ENCODE peak calls at places on chromosomes 7 and 10, in six cellular contexts. S is tibial artery, K is Peyer's patch, Y is heart left ventricle, H is cardiac muscle cell, B is thoracic aorta. F is an unnamed sample. For H3K4me1, the result is how much of the 10 kb centered on the place peaks cover.

GRCh38 chr7:134513169-134513752 is 14.1 kb upstream of the AKR1B10 start:
- DNase-seq in Y (peak), K (no peak), H (peak), S (no peak), B (no peak), F (peak)

GRCh38 chr7:92809397-92810241 is 26.8 kb downstream of the CDK6 start:
- DNase-seq in B (peak), S (peak), K (peak), Y (peak), H (peak), F (peak)

GRCh38 chr10:91127341-91128082 is 93.0 kb upstream of the PCGF5 start:
- DNase-seq in S (no peak), K (no peak), B (no peak), Y (no peak), H (peak), F (no peak)

GRCh38 chr10:80493482-80494021 is 39.4 kb downstream of the TSPAN14 start:
- DNase-seq in K (no peak), Y (no peak), S (no peak), H (peak), B (no peak), F (no peak)

GRCh38 chr10:43868952-43869351 is 220.3 kb upstream of the ZNF32 start:
- DNase-seq in K (no peak), Y (no peak), H (no peak), B (no peak), S (no peak), F (no peak)

GRCh38 chr10:1412531-1413189 is 324.7 kb downstream of the ADARB2 start:
- DNase-seq in B (no peak), H (no peak), S (no peak), K (no peak), Y (no peak), F (no peak)

GRCh38 chr7:94642838-94643653 is 12.9 kb downstream of the SGCE start:
- DNase-seq in K (no peak), H (no peak), Y (no peak), S (no peak), B (no peak), F (no peak)

GRCh38 chr10:9060314-9060713 is 1005.8 kb downstream of the GATA3 start:
- DNase-seq in S (no peak), B (no peak), Y (no peak), K (no peak), H (no peak), F (peak)

GRCh38 chr7:75687246-75688088 is 51.3 kb downstream of the HIP1 start:
- DNase-seq in H (no peak), K (no peak), B (no peak), S (no peak), Y (no peak), F (no peak)

GRCh38 chr7:24922099-24922773 is 57.7 kb downstream of the OSBPL3 start:
- DNase-seq in K (no peak), S (no peak), Y (no peak), H (no peak), B (no peak), F (peak)

DNA sequence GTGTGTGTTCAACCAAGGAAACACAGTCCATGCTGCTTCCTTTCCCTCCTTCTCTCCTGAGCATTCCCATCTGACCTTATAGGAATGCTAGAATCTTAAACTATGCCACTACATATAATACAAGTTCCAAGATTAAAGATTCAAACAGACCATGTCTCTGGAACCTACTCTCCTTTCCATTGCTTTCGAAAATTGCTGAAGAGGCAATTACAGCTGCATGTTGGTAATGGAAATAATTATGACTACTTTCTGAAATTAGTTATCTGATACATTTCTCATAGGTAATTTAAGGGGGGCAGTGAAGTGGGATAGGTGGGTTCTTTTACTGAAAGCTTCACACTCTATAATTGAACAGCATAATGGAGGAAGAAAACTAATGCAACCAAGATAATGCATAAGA is 285.9 kb upstream of the YAE1 start:
- DNase-seq in K (no peak), Y (no peak), H (no peak), B (no peak), S (no peak), F (no peak)
- H3K4me1 ChIP-seq in K (under half), Y (under half), H (under half), B (under half), S (under half), F (under half)

GRCh38 chr7:32533313-32534024 is 38.2 kb downstream of the AVL9 start:
- DNase-seq in S (no peak), Y (no peak), K (no peak), B (no peak), H (peak), F (no peak)

GRCh38 chr7:32536016-32536415 is 40.7 kb downstream of the AVL9 start:
- DNase-seq in S (no peak), K (no peak), B (no peak), Y (no peak), H (no peak), F (no peak)

GRCh38 chr7:32535303-32535702 is 40.0 kb downstream of the AVL9 start:
- DNase-seq in K (no peak), H (no peak), Y (no peak), B (no peak), S (no peak), F (no peak)

GRCh38 chr7:32539366-32539765 is 44.1 kb downstream of the AVL9 start:
- DNase-seq in B (no peak), Y (no peak), K (no peak), H (no peak), S (no peak), F (no peak)

GRCh38 chr7:32536585-32536984 is 41.3 kb downstream of the AVL9 start:
- DNase-seq in K (no peak), B (no peak), S (no peak), Y (no peak), H (peak), F (no peak)
- H3K4me1 ChIP-seq in K (under half), B (under half), S (under half), Y (under half), H (under half), F (under half)

DNA sequence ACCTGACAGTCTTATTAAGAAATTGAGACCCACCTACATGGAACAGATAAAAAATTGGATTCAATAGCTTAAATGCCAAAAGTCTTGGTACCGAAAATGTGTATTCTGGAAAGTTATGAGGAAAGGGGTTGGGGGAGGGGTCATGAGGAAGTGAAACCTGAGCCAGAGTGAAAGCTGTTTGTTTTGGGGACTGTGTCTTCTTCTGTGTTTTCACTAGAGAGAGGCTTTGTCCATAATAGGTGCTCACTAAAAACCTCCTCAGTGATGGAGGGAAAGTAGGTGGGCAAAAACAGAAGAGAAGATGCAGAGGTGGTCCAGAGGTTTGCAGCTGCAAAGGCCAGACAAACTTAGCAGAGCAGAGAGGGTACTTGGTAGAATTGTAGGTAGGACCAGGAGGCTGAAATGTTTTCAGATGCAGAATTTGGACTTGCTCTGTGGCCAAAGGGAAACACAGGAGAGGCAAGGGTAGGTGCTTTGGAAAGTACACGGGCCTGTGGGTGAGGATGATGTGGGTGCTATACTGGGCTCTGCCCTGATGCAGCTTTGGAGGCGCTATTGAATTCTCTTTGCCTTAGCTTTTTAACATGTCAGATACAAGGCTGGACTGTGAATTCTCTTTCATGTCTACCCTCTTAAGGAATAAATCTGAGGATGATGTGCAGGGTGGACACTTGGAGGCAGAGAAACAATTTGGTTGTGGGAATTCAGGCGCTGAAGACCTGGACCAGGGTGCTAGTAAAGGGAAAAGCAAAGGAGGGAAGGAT is 254.6 kb downstream of the PTEN start:
- DNase-seq in H (no peak), Y (no peak), S (no peak), B (no peak), K (no peak), F (peak)
- H3K4me1 ChIP-seq in H (under half), Y (under half), S (under half), B (under half), K (under half), F (under half)

DNA sequence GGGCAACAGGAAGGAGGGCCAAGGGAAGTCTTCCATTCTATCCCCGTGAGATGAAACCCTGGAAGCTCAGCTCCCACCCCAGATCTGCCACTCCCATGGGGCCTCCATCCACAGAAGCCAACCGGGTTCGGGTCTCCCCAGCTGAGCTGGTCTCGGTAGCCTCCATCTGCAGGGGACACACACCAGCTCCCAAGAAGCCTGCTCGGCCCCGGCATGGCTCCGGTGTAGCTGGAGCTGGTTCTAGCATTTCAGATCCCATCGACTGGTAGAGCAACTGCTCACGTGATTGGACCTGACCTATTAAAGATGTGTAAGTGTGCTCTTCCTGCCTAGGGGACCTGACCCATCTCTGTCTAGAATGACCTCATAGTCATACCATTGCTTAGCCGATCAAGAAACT is 138.0 kb downstream of the PRKAG2 start:
- DNase-seq in Y (no peak), B (no peak), S (no peak), H (no peak), K (no peak), F (no peak)
- H3K4me1 ChIP-seq in Y (under half), B (under half), S (under half), H (under half), K (under half), F (under half)

GRCh38 chr10:4243651-4244050 is 458.6 kb upstream of the KLF6 start:
- DNase-seq in S (peak), B (peak), Y (no peak), H (peak), K (no peak), F (no peak)
- H3K4me1 ChIP-seq in S (under half), B (under half), Y (under half), H (under half), K (under half), F (under half)

DNA sequence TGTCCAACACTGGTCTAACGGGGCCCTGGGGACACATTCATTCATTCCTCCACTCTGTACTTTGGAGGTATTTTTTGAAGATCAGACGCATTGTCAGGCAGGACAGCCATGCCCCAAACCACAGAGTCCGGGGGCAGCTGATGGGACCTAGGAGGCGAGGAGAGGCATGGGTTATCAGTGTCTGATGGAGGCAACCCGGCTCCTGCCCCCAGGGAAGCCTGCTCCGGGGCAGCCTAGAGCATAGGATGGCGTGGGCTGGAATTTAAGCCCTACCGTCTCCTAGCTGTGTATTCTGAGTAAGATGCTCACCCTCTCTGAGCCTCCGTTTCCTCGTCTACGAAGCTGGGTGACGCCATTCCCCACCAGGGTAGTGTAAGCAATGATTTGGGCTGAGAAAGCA is 55.4 kb upstream of the ELN start:
- DNase-seq in S (no peak), B (no peak), H (no peak), Y (peak), K (no peak), F (no peak)
- H3K4me1 ChIP-seq in S (under half), B (half or more), H (under half), Y (under half), K (under half), F (under half)

F was measured in BE2C.